ENCODE peak calls at places on chromosomes 16 and 17, in ten cellular contexts. A is LoVo; S is stimulated activated CD8-positive, alpha-beta memory T cell treated with anti-CD3 and anti-CD28 coated beads, Interleukin-15, amount 100 ng/mL, for 24 hours; P is KBM-7; M is anterior cingulate cortex; H is AG04450; V is GM23338; L is stomach; B is type B pancreatic cell; U is NCI-H2029 treated with DMSO at 0.1 percent for 48 hours. Q is an unnamed sample.

GRCh38 chr16:59046335-59046734 is 312.2 kb upstream of the GOT2 start:
- DNase-seq in A (no peak), S (no peak), P (no peak), M (no peak), H (no peak), V (no peak), L (no peak), B (no peak), U (no peak), Q (no peak)

GRCh38 chr16:4580245-4580644 is 24.1 kb downstream of the C16orf96 start:
- DNase-seq in A (no peak), S (no peak), P (no peak), M (no peak), H (no peak), V (no peak), L (no peak), B (no peak), U (no peak), Q (no peak)

GRCh38 chr16:76396977-76397376 is 119.8 kb downstream of the CNTNAP4 start:
- DNase-seq in A (no peak), S (no peak), P (no peak), M (no peak), H (no peak), V (no peak), L (no peak), B (no peak), U (no peak), Q (no peak)

GRCh38 chr16:28873543-28874201 is 4.6 kb upstream of the ATP2A1 start:
- DNase-seq in A (no peak), S (peak), P (peak), M (no peak), H (no peak), V (peak), L (no peak), B (no peak), U (no peak), Q (peak)

GRCh38 chr17:20922128-20922670 is 120.6 kb downstream of the USP22 start:
- DNase-seq in A (no peak), S (no peak), P (no peak), M (no peak), H (no peak), V (no peak), L (no peak), B (no peak), U (no peak), Q (no peak)

GRCh38 chr16:59973966-59974365 is 1239.8 kb upstream of the GOT2 start:
- DNase-seq in A (no peak), S (no peak), P (no peak), M (no peak), H (no peak), V (no peak), L (no peak), B (no peak), U (no peak), Q (no peak)

GRCh38 chr16:84541999-84542876 is 37.8 kb upstream of the MEAK7 start:
- DNase-seq in A (no peak), S (no peak), P (no peak), M (no peak), H (no peak), V (no peak), L (no peak), B (no peak), U (no peak), Q (no peak)

GRCh38 chr17:13594762-13595697 is 6.7 kb downstream of the HS3ST3A1 start:
- DNase-seq in A (peak), S (peak), P (peak), M (peak), H (peak), V (peak), L (peak), B (peak), U (peak), Q (peak)

GRCh38 chr17:6640536-6641373 is at the start of the genes KIAA0753 and TXNDC17:
- DNase-seq in A (peak), S (peak), P (peak), M (peak), H (peak), V (peak), L (peak), B (peak), U (peak), Q (peak)

GRCh38 chr16:58862334-58863024 is 128.4 kb upstream of the GOT2 start:
- DNase-seq in A (no peak), S (no peak), P (no peak), M (no peak), H (no peak), V (peak), L (no peak), B (no peak), U (no peak), Q (no peak)

GRCh38 chr17:8791910-8792270 is 7.3 kb downstream of the MFSD6L start:
- DNase-seq in A (peak), S (no peak), P (peak), M (no peak), H (peak), V (no peak), L (no peak), B (no peak), U (no peak), Q (no peak)

GRCh38 chr17:42924891-42925290 is 24.3 kb downstream of the G6PC1 start:
- DNase-seq in A (no peak), S (no peak), P (no peak), M (no peak), H (no peak), V (no peak), L (no peak), B (no peak), U (no peak), Q (no peak)

GRCh38 chr17:42623732-42624596 is 14.5 kb downstream of the TUBG1 start:
- DNase-seq in A (peak), S (no peak), P (no peak), M (no peak), H (no peak), V (no peak), L (peak), B (no peak), U (peak), Q (no peak)